ENCODE peak calls at places on chromosomes 5 and 9, in nine cellular contexts. One of them, this sample, is unnamed.

GRCh38 chr9:114276908-114277821 is 45.7 kb upstream of the ORM1 start:
- DNase-seq in CD8-positive, alpha-beta T cell: no peak
- DNase-seq in frontal cortex: no peak
- DNase-seq in G401: no peak
- DNase-seq in AML-193: no peak
- DNase-seq in PC-3: peak; percentile 86
- DNase-seq in NCI-H774: no peak
- DNase-seq in GM19239: no peak
- DNase-seq in NCI-H1417: peak; percentile 57
- DNase-seq in this sample: no peak

GRCh38 chr9:137311971-137312851 is 10.1 kb upstream of the NRARP start:
- DNase-seq in CD8-positive, alpha-beta T cell: no peak
- DNase-seq in frontal cortex: peak; percentile 32
- DNase-seq in G401: no peak
- DNase-seq in AML-193: no peak
- DNase-seq in PC-3: no peak
- DNase-seq in NCI-H774: no peak
- DNase-seq in GM19239: no peak
- DNase-seq in NCI-H1417: no peak
- DNase-seq in this sample: no peak

GRCh38 chr9:134052491-134052890 is 15.3 kb downstream of the BRD3 start:
- DNase-seq in CD8-positive, alpha-beta T cell: no peak
- DNase-seq in frontal cortex: no peak
- DNase-seq in G401: no peak
- DNase-seq in AML-193: no peak
- DNase-seq in PC-3: no peak
- DNase-seq in NCI-H774: no peak
- DNase-seq in GM19239: no peak
- DNase-seq in NCI-H1417: no peak
- DNase-seq in this sample: no peak

GRCh38 chr5:90054612-90055011 is 354.9 kb downstream of the CETN3 start:
- DNase-seq in CD8-positive, alpha-beta T cell: no peak
- DNase-seq in frontal cortex: no peak
- DNase-seq in G401: no peak
- DNase-seq in AML-193: no peak
- DNase-seq in PC-3: peak; percentile 84
- DNase-seq in NCI-H774: no peak
- DNase-seq in GM19239: no peak
- DNase-seq in NCI-H1417: no peak
- DNase-seq in this sample: no peak

GRCh38 chr9:9352877-9353481 is 1259.8 kb downstream of the PTPRD start:
- DNase-seq in CD8-positive, alpha-beta T cell: no peak
- DNase-seq in frontal cortex: no peak
- DNase-seq in G401: peak; percentile 25
- DNase-seq in AML-193: no peak
- DNase-seq in PC-3: peak; percentile 10
- DNase-seq in NCI-H774: no peak
- DNase-seq in GM19239: no peak
- DNase-seq in NCI-H1417: peak; percentile 28
- DNase-seq in this sample: no peak

GRCh38 chr5:165497707-165498106 is 1992.3 kb downstream of the MAT2B start:
- DNase-seq in CD8-positive, alpha-beta T cell: no peak
- DNase-seq in frontal cortex: no peak
- DNase-seq in G401: no peak
- DNase-seq in AML-193: peak; percentile 6
- DNase-seq in PC-3: peak; percentile 49
- DNase-seq in NCI-H774: no peak
- DNase-seq in GM19239: no peak
- DNase-seq in NCI-H1417: peak; percentile 9
- DNase-seq in this sample: peak; percentile 41

GRCh38 chr9:125580701-125581286 is 126.2 kb downstream of the MAPKAP1 start:
- DNase-seq in CD8-positive, alpha-beta T cell: no peak
- DNase-seq in frontal cortex: no peak
- DNase-seq in G401: peak; percentile 80
- DNase-seq in AML-193: no peak
- DNase-seq in PC-3: no peak
- DNase-seq in NCI-H774: no peak
- DNase-seq in GM19239: no peak
- DNase-seq in NCI-H1417: no peak
- DNase-seq in this sample: no peak

GRCh38 chr5:7397935-7398334 is 2.0 kb downstream of the ADCY2 start:
- DNase-seq in CD8-positive, alpha-beta T cell: no peak
- DNase-seq in frontal cortex: no peak
- DNase-seq in G401: no peak
- DNase-seq in AML-193: no peak
- DNase-seq in PC-3: no peak
- DNase-seq in NCI-H774: no peak
- DNase-seq in GM19239: no peak
- DNase-seq in NCI-H1417: peak; percentile 60
- DNase-seq in this sample: no peak

GRCh38 chr5:51202161-51202560 is 181.1 kb upstream of the ISL1 start:
- DNase-seq in CD8-positive, alpha-beta T cell: no peak
- DNase-seq in frontal cortex: no peak
- DNase-seq in G401: peak; percentile 41
- DNase-seq in AML-193: no peak
- DNase-seq in PC-3: no peak
- DNase-seq in NCI-H774: no peak
- DNase-seq in GM19239: no peak
- DNase-seq in NCI-H1417: peak; percentile 44
- DNase-seq in this sample: no peak

GRCh38 chr5:81986126-81986525 is 14.3 kb downstream of the ATG10 start:
- DNase-seq in CD8-positive, alpha-beta T cell: no peak
- DNase-seq in frontal cortex: no peak
- DNase-seq in G401: no peak
- DNase-seq in AML-193: no peak
- DNase-seq in PC-3: no peak
- DNase-seq in NCI-H774: no peak
- DNase-seq in GM19239: no peak
- DNase-seq in NCI-H1417: no peak
- DNase-seq in this sample: no peak

GRCh38 chr9:6123402-6123801 is 92.2 kb upstream of the IL33 start:
- DNase-seq in CD8-positive, alpha-beta T cell: no peak
- DNase-seq in frontal cortex: no peak
- DNase-seq in G401: no peak
- DNase-seq in AML-193: no peak
- DNase-seq in PC-3: no peak
- DNase-seq in NCI-H774: no peak
- DNase-seq in GM19239: no peak
- DNase-seq in NCI-H1417: no peak
- DNase-seq in this sample: no peak

This sample was measured in GDM1.